ENCODE peak calls at places on chromosomes 12 and 14, in seven cellular contexts. W, U, C, Y, M, R and D are unnamed samples.

GRCh38 chr12:42166501-42166900 is 21.8 kb upstream of the GXYLT1 start:
- DNase-seq in W (no peak), M (no peak), C (no peak), U (no peak), Y (no peak), R (no peak), D (peak)

GRCh38 chr12:1907652-1908611 is 10.5 kb downstream of the CACNA2D4 start:
- DNase-seq in R (no peak), W (no peak), Y (no peak), C (peak), U (no peak), M (peak), D (no peak)

GRCh38 chr14:72783741-72784140 is 110.2 kb downstream of the DPF3 start:
- DNase-seq in M (no peak), W (no peak), R (no peak), C (no peak), Y (no peak), U (no peak), D (no peak)

GRCh38 chr12:41932470-41932991 is 212.1 kb downstream of the GXYLT1 start:
- DNase-seq in W (peak), R (no peak), M (peak), Y (peak), C (peak), U (peak), D (no peak)

GRCh38 chr14:28542040-28542439 is 224.5 kb upstream of the FOXG1 start:
- DNase-seq in Y (no peak), U (no peak), R (no peak), M (no peak), W (peak), C (no peak), D (no peak)

GRCh38 chr14:81638656-81639055 is 105.0 kb upstream of the SEL1L start:
- DNase-seq in C (no peak), U (no peak), W (no peak), M (no peak), R (no peak), Y (no peak), D (no peak)

GRCh38 chr12:110301065-110301806 is 20.2 kb downstream of the ATP2A2 start:
- DNase-seq in C (no peak), W (no peak), U (no peak), M (no peak), Y (no peak), R (no peak), D (no peak)

GRCh38 chr14:68544150-68544892 is 248.5 kb downstream of the ZFP36L1 start:
- DNase-seq in R (peak), M (no peak), C (peak), U (no peak), Y (no peak), W (peak), D (peak)

GRCh38 chr14:97851438-97851995 is 1054.3 kb downstream of the VRK1 start:
- DNase-seq in U (no peak), C (no peak), M (no peak), R (no peak), Y (no peak), W (no peak), D (no peak)

GRCh38 chr12:81815611-81816010 is 56.5 kb upstream of the PPFIA2 start:
- DNase-seq in U (no peak), W (no peak), M (no peak), C (no peak), R (no peak), Y (no peak), D (no peak)

GRCh38 chr12:76763746-76764675 is at the start of gene ZDHHC17:
- DNase-seq in W (peak), M (peak), U (peak), R (peak), C (peak), Y (peak), D (peak)

GRCh38 chr12:99157946-99158345 is 489.6 kb upstream of the GARIN6 start:
- DNase-seq in Y (no peak), U (no peak), R (no peak), M (no peak), W (peak), C (no peak), D (no peak)

GRCh38 chr12:50394469-50395029 is 1.9 kb downstream of the FAM186A start:
- DNase-seq in Y (no peak), U (no peak), M (no peak), C (no peak), W (no peak), R (no peak), D (peak)

GRCh38 chr12:16352481-16352880 is 5.0 kb downstream of the MGST1 start:
- DNase-seq in U (no peak), R (no peak), C (no peak), Y (no peak), M (no peak), W (peak), D (peak)

GRCh38 chr14:68908201-68908600 is 70.9 kb downstream of the ACTN1 start:
- DNase-seq in R (no peak), M (no peak), W (no peak), Y (no peak), C (no peak), U (no peak), D (no peak)

GRCh38 chr12:98736352-98737326 is 91.5 kb downstream of the APAF1 start:
- DNase-seq in C (no peak), R (no peak), Y (peak), W (peak), M (no peak), U (peak), D (no peak)

GRCh38 chr14:69648480-69649414 is 37.4 kb downstream of the SUSD6 start:
- DNase-seq in Y (no peak), R (peak), U (no peak), W (peak), C (no peak), M (no peak), D (peak)

GRCh38 chr14:74653386-74654138 is 41.5 kb upstream of the LTBP2 start:
- DNase-seq in U (no peak), M (no peak), W (no peak), R (peak), C (no peak), Y (peak), D (peak)

GRCh38 chr12:10033783-10034381 is 3.4 kb downstream of the CLEC9A start:
- DNase-seq in M (no peak), W (peak), R (peak), Y (no peak), U (no peak), C (no peak), D (peak)

GRCh38 chr12:63802012-63802608 is 22.4 kb downstream of the RXYLT1 start:
- DNase-seq in Y (peak), M (no peak), R (no peak), U (no peak), C (no peak), W (peak), D (peak)

GRCh38 chr12:110249105-110249504 is 31.9 kb upstream of the ATP2A2 start:
- DNase-seq in R (no peak), Y (no peak), C (peak), M (no peak), W (peak), U (no peak), D (no peak)

GRCh38 chr14:74945852-74946658 is 9.3 kb downstream of the PGF start:
- DNase-seq in U (peak), M (peak), R (no peak), C (peak), Y (peak), W (peak), D (peak)

GRCh38 chr14:89243765-89244164 is 173.3 kb downstream of the FOXN3 start:
- DNase-seq in R (no peak), C (no peak), W (no peak), U (no peak), Y (peak), M (no peak), D (no peak)

GRCh38 chr12:119204137-119204536 is 25.4 kb downstream of the HSPB8 start:
- DNase-seq in Y (no peak), C (peak), U (no peak), M (no peak), W (no peak), R (no peak), D (no peak)

GRCh38 chr12:21149849-21150248 is 18.9 kb downstream of the SLCO1B1 start:
- DNase-seq in C (no peak), Y (peak), W (no peak), R (no peak), M (no peak), U (no peak), D (no peak)

GRCh38 chr14:104744484-104744883 is 8.5 kb upstream of the SIVA1 start:
- DNase-seq in M (no peak), U (no peak), C (no peak), Y (no peak), R (no peak), W (no peak), D (no peak)

GRCh38 chr14:104284107-104284592 is 145.8 kb downstream of the KIF26A start:
- DNase-seq in R (no peak), W (no peak), M (no peak), C (no peak), U (peak), Y (peak), D (no peak)

GRCh38 chr12:63822352-63822751 is 22.1 kb upstream of the SRGAP1 start:
- DNase-seq in Y (no peak), R (no peak), W (peak), C (no peak), U (no peak), M (no peak), D (peak)

GRCh38 chr14:56374421-56374820 is 205.2 kb upstream of the TMEM260 start:
- DNase-seq in M (no peak), U (no peak), W (no peak), R (no peak), Y (no peak), C (no peak), D (no peak)

GRCh38 chr14:56379956-56380355 is 199.6 kb upstream of the TMEM260 start:
- DNase-seq in R (no peak), U (no peak), M (no peak), Y (no peak), W (peak), C (no peak), D (peak)

GRCh38 chr14:56378474-56378873 is 201.1 kb upstream of the TMEM260 start:
- DNase-seq in C (no peak), M (no peak), W (peak), U (no peak), Y (no peak), R (no peak), D (peak)

GRCh38 chr14:56378046-56378445 is 201.6 kb upstream of the TMEM260 start:
- DNase-seq in M (no peak), U (no peak), W (peak), R (no peak), C (no peak), Y (no peak), D (no peak)
- H3K4me3 ChIP-seq in M (no peak), U (no peak), W (no peak), R (no peak), C (no peak), Y (no peak), D (no peak)

GRCh38 chr12:25135531-25136154 is 59.3 kb downstream of the DNAI7 start:
- DNase-seq in C (no peak), W (no peak), U (no peak), R (no peak), Y (peak), M (no peak), D (no peak)
- TF ChIP-seq CTCF in C (no peak), W (no peak), U (no peak), R (no peak), Y (peak), M (no peak), D (no peak)

DNA sequence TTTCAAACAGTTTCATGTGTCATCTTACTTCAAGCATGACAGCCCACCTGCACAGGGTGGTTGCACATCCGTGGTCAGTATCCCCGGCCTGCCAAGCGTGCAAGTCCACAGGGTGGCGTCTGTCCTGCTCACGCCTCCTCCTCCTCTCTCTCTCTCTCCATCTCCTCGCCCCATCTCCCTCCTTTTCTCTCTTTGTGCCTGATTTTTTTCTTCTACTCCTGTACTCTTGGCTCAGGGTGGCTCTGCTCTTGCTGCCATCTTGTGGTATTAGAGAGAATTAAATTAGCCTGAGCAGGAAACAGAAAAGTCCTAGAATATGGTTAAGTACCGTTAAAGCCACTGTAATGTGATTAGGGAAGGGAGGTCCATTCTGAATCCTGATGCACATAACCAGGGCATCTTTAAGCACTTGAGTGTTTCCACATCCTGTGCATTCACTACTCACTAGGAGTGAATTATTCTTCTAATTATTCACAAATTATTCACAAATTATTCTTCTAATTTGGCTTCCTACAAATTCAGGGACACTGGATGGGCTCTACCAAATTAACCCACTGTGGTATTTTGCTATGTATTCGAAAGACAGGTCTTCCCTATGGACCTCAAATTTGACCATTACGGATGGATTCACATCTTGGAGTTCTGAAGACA is 25.5 kb upstream of the DTX1 start:
- DNase-seq in U (no peak), M (no peak), R (peak), Y (peak), W (peak), C (no peak), D (peak)
- H3K4me3 ChIP-seq in U (no peak), M (no peak), R (no peak), Y (no peak), W (no peak), C (no peak), D (no peak)

GRCh38 chr14:77799863-77800730 is at the start of gene ADCK1:
- DNase-seq in W (peak), C (peak), U (peak), Y (peak), R (peak), M (peak), D (peak)
- TF ChIP-seq CTCF in W (peak), C (peak), U (no peak), Y (peak), R (peak), M (no peak), D (peak)

GRCh38 chr12:88044035-88044434 is 14.8 kb upstream of the C12orf50 start:
- DNase-seq in C (no peak), U (no peak), M (no peak), R (no peak), W (no peak), Y (no peak), D (no peak)
- H3K4me3 ChIP-seq in C (no peak), U (no peak), M (no peak), R (no peak), W (no peak), Y (no peak), D (no peak)

GRCh38 chr12:15208140-15208539 is 13.1 kb downstream of the RERG start:
- DNase-seq in M (no peak), W (no peak), C (no peak), Y (no peak), R (no peak), U (no peak), D (peak)
- TF ChIP-seq CTCF in M (no peak), W (peak), C (no peak), Y (peak), R (peak), U (peak), D (peak)

GRCh38 chr12:13178568-13179158 is 17.9 kb upstream of the EMP1 start:
- DNase-seq in C (no peak), U (no peak), M (no peak), R (no peak), W (no peak), Y (no peak), D (no peak)
- H3K4me3 ChIP-seq in C (no peak), U (no peak), M (no peak), R (no peak), W (no peak), Y (no peak), D (no peak)